ENCODE peak calls at places on chromosomes 11 and 22, in four cellular contexts. O is GM13976, E is GM12865, A is AG09309. V is an unnamed sample.

GRCh38 chr11:61910473-61911123 is 6.8 kb downstream of the RAB3IL1 start:
- DNase-seq in O (no peak), E (no peak), A (no peak), V (no peak)

GRCh38 chr11:86577663-86578636 is 94.5 kb downstream of the ME3 start:
- DNase-seq in O (no peak), E (no peak), A (peak; percentile 74), V (no peak)

GRCh38 chr11:119758291-119758690 is 29.3 kb upstream of the NECTIN1 start:
- DNase-seq in O (no peak), E (no peak), A (no peak), V (no peak)

GRCh38 chr11:66272600-66272999 is 4.2 kb downstream of the RAB1B start:
- DNase-seq in O (no peak), E (no peak), A (no peak), V (no peak)

GRCh38 chr11:63510360-63511130 is 4.7 kb downstream of the LGALS12 start:
- DNase-seq in O (peak; percentile 17), E (no peak), A (no peak), V (no peak)

GRCh38 chr11:12156301-12157140 is 46.1 kb downstream of the MICAL2 start:
- DNase-seq in O (no peak), E (no peak), A (no peak), V (no peak)

GRCh38 chr11:2701230-2701629 is 1.4 kb upstream of the KCNQ1OT1 start:
- DNase-seq in O (no peak), E (no peak), A (no peak), V (no peak)

GRCh38 chr11:33770236-33770635 is 4.1 kb downstream of the FBXO3 start:
- DNase-seq in O (no peak), E (no peak), A (no peak), V (no peak)

GRCh38 chr11:125777309-125777708 is 1.3 kb downstream of the PATE2 start:
- DNase-seq in O (no peak), E (no peak), A (no peak), V (no peak)

GRCh38 chr11:16456366-16456765 is 100.0 kb upstream of the SOX6 start:
- DNase-seq in O (no peak), E (no peak), A (no peak), V (no peak)

GRCh38 chr11:105861225-105861624 is 160.8 kb downstream of the MSANTD4 start:
- DNase-seq in O (no peak), E (no peak), A (no peak), V (no peak)

GRCh38 chr11:123976770-123977560 is 616 bp downstream of the OR10S1 start:
- DNase-seq in O (no peak), E (no peak), A (no peak), V (no peak)

GRCh38 chr11:128181090-128181485 is 406.3 kb downstream of the ETS1 start:
- DNase-seq in O (no peak), E (no peak), A (no peak), V (no peak)

GRCh38 chr11:32210601-32211000 is 119.7 kb downstream of the RCN1 start:
- DNase-seq in O (no peak), E (no peak), A (peak; percentile 4), V (no peak)

GRCh38 chr11:497565-498296 is 9.3 kb downstream of the RNH1 start:
- DNase-seq in O (no peak), E (no peak), A (no peak), V (no peak)

GRCh38 chr22:30205281-30206115 is 41.1 kb downstream of the LIF start:
- DNase-seq in O (peak; percentile 17), E (no peak), A (peak; percentile 93), V (no peak)

GRCh38 chr11:113626736-113627135 is 79.4 kb downstream of the TMPRSS5 start:
- DNase-seq in O (no peak), E (no peak), A (no peak), V (no peak)

GRCh38 chr22:21865041-21865440 is 2.4 kb downstream of the MAPK1 start:
- DNase-seq in O (no peak), E (peak; percentile 52), A (peak; percentile 71), V (no peak)

GRCh38 chr11:96143016-96143670 is 199.9 kb downstream of the MAML2 start:
- DNase-seq in O (no peak), E (no peak), A (no peak), V (no peak)

GRCh38 chr11:7635137-7635536 is 38.2 kb downstream of the CYB5R2 start:
- DNase-seq in O (no peak), E (no peak), A (no peak), V (no peak)

GRCh38 chr11:120835601-120836228 is 188.2 kb upstream of the TBCEL start:
- DNase-seq in O (peak; percentile 78), E (peak; percentile 81), A (no peak), V (peak; percentile 57)
- TF ChIP-seq CTCF in O (no peak), E (no peak), A (no peak), V (no peak)

DNA sequence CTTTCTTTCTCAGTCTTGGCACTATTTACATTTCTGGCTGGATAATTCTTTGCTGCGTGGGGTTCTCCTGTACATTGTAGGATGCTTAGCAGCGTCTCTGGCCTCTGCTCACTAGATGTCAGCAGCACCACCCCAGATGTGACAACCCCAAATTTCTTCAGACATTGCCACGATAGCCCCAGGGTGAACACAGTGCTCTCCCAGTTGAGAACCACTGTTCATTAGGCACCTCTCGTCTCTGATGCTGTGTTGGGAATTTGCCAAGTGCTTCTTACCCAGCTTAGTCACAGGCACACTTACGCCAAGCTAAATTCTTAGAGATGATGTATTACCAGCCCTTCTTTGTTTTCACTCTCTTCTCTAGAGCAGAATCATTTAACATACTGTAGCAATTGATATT is 9.4 kb downstream of the TRIM6 start:
- DNase-seq in O (no peak), E (no peak), A (peak; percentile 73), V (no peak)
- TF ChIP-seq CTCF in O (peak; percentile 17), E (no peak), A (peak; percentile 23), V (no peak)

DNA sequence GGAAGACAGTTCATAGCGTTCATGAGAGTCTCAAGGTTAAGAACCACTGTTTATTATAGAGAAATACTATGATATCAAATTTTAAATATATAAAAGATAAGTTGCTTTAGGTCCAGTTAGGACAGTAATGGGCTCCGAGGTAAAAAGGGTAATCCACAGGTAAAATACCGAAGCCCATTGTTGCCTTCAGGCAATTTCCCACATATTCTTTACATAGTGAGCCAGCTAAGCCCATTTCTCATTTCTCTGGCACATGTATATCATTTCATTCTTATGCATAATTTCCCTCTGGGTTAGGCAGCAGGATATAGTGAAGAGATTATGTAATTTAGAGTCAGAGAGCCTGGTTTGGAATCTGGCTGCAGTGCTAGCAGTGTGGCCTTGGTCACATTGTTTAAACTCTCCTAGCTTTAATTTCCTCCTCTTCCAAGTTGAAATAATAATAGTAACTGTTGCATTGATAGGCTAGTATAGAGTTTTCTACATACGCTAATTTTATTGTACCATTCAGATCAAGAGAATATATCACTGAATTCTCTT is 7.6 kb upstream of the POU2AF1 start:
- DNase-seq in O (no peak), E (no peak), A (no peak), V (no peak)
- TF ChIP-seq CTCF in O (no peak), E (no peak), A (no peak), V (no peak)

DNA sequence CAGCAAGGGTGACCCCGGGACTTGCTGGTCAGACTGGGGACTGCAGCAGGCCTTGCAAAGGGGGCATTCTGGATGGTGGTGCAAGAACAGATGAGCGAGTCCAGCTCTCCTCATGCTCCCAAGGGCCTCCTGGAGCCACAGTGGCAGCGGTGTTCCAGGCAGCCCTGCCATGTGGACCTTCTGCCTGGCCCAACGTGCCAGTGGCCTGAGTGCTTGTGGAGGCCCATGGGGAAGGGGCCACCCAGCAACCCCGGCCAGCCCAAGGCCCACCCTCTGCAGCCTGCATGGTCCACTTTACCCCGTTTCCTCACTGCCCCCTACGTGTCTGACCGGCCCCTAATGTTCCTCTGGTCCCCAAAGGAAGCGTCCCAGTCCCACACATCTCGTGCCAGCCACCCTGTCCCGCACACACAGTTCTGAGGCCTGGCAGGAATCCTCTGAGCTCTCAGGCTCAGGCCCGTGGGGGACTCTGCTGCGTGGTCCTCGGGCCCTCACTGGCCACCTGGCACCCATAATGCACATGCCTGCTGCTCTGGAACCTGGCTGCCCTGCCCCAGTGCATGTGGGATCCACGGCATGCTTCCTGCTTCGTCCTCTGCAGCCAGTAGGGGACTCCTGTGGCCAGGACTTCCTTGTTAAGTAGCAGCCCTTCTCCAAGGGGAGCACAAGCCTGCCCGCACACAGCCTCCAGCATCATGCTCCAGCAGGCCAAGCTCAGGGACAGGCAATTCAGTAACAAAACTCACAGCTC is 85.5 kb downstream of the DGCR2 start:
- DNase-seq in O (no peak), E (no peak), A (no peak), V (no peak)
- TF ChIP-seq CTCF in O (no peak), E (no peak), A (no peak), V (no peak)

DNA sequence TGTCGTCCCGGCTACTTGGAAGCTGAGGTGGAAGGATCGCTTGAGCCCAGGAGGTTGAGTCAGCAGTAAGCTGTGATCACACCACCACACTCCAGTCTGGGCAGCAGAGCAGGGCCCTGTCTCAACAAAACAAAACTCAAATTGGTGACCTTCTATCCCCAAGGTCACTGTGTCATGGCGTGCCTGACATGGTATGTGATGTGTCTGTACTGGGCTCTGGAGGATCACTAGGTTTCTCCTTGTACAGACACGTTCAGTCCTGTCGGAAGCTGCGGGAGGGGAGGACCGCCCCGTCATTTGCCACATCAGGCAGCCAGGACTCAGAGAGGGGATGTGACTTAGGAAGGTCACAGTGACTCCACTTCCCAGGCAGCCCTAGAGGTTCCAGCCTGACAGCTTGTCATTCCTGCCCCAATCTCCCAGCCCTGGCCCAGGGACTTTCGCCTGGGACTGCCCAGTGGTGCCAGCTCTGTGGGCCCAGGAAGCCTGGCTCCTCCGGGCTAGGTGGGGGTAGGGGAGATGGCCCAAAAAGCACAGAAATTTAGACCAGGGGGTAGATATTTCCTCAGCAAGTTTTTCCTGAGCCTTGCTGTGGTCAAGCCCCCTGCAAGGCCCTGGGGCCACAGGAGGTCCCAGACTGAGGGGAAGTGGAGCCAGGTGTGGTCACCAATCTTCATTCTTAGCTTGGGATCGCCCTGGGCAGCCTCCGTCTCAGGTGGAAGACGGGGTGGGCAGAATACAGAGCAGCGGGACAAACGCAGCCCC is 53.2 kb downstream of the TRIOBP start:
- DNase-seq in O (no peak), E (no peak), A (no peak), V (no peak)
- TF ChIP-seq CTCF in O (no peak), E (no peak), A (no peak), V (no peak)

GRCh38 chr22:19432092-19432844 is at the start of gene MRPL40:
- DNase-seq in O (peak; percentile 97), E (peak; percentile 98), A (peak; percentile 64), V (peak; percentile 98)

GRCh38 chr22:19434829-19435580 is 2.7 kb downstream of the MRPL40 start:
- DNase-seq in O (no peak), E (no peak), A (no peak), V (no peak)

GRCh38 chr22:19429950-19430889 is 1.3 kb downstream of the HIRA start:
- DNase-seq in O (peak; percentile 41), E (peak; percentile 60), A (no peak), V (peak; percentile 46)

GRCh38 chr22:19431641-19432091 is at the start of gene HIRA:
- DNase-seq in O (peak; percentile 85), E (peak; percentile 90), A (no peak), V (peak; percentile 92)

GRCh38 chr22:19430890-19431541 is 517 bp downstream of the HIRA start:
- DNase-seq in O (peak; percentile 41), E (peak; percentile 47), A (no peak), V (peak; percentile 38)
- TF ChIP-seq CTCF in O (no peak), E (no peak), A (peak; percentile 25), V (no peak)

V was measured in GM20000.